ENCODE peak calls at places on chromosomes 2 and 18, in five cellular contexts. S, V, I, Q and B are unnamed samples.
A peak's percentile ranks its signal among the peaks of the same experiment; 100 is the strongest.

GRCh38 chr2:65367517-65367916 is 64.9 kb downstream of the SPRED2 start:
- DNase-seq in S (peak; percentile 77), Q (no peak), I (peak; percentile 91), V (no peak), B (no peak)

GRCh38 chr2:203796278-203796677 is 71.3 kb upstream of the CTLA4 start:
- DNase-seq in I (no peak), S (no peak), Q (no peak), V (no peak), B (no peak)

GRCh38 chr2:10014418-10015190 is 28.7 kb upstream of the KLF11 start:
- DNase-seq in S (no peak), V (no peak), Q (no peak), I (no peak), B (no peak)

GRCh38 chr18:8426401-8426800 is 182.8 kb upstream of the RAB12 start:
- DNase-seq in V (no peak), S (no peak), Q (no peak), I (peak; percentile 38), B (no peak)

GRCh38 chr18:35155403-35156117 is 85.3 kb upstream of the ZNF397 start:
- DNase-seq in V (no peak), I (no peak), S (no peak), Q (no peak), B (no peak)

GRCh38 chr2:159064446-159065301 is 96.2 kb downstream of the TANC1 start:
- DNase-seq in V (no peak), S (no peak), Q (no peak), I (peak; percentile 83), B (no peak)

GRCh38 chr2:204268458-204268857 is 276.8 kb upstream of the PARD3B start:
- DNase-seq in V (no peak), Q (no peak), I (no peak), S (no peak), B (no peak)

GRCh38 chr2:100013892-100014677 is 128.3 kb downstream of the AFF3 start:
- DNase-seq in Q (no peak), V (no peak), S (peak; percentile 92), I (peak; percentile 89), B (no peak)

GRCh38 chr2:7209776-7210555 is 292.8 kb downstream of the RNF144A start:
- DNase-seq in Q (no peak), V (no peak), S (peak; percentile 88), I (no peak), B (no peak)

GRCh38 chr2:174477772-174478171 is 9.1 kb downstream of the GPR155 start:
- DNase-seq in S (no peak), V (no peak), Q (no peak), I (no peak), B (no peak)

GRCh38 chr2:161386228-161386627 is 29.9 kb upstream of the TBR1 start:
- DNase-seq in I (peak; percentile 23), Q (no peak), S (no peak), V (no peak), B (no peak)

GRCh38 chr18:6722680-6723079 is 6.8 kb upstream of the ARHGAP28 start:
- DNase-seq in V (no peak), Q (no peak), I (no peak), S (no peak), B (no peak)

GRCh38 chr2:210199186-210199765 is 26.0 kb downstream of the ACADL start:
- DNase-seq in V (no peak), I (peak; percentile 50), Q (no peak), S (peak; percentile 36), B (no peak)

GRCh38 chr2:162100579-162100978 is 26.6 kb upstream of the DPP4 start:
- DNase-seq in I (no peak), S (no peak), V (no peak), Q (no peak), B (no peak)

GRCh38 chr18:11512096-11513030 is 97.0 kb upstream of the SLC35G4 start:
- DNase-seq in V (no peak), Q (no peak), S (no peak), I (peak; percentile 83), B (no peak)

GRCh38 chr2:1492696-1493095 is 79.4 kb downstream of the TPO start:
- DNase-seq in Q (no peak), V (no peak), S (no peak), I (no peak), B (no peak)